ENCODE peak calls at places on chromosomes 16 and 17, in eight cellular contexts. One of them, this sample, is unnamed.

GRCh38 chr17:45440161-45440859 is 7.6 kb upstream of the ARHGAP27 start:
- DNase-seq in A549: no peak
- DNase-seq in tibial nerve: no peak
- DNase-seq in GM12878: no peak
- DNase-seq in sigmoid colon: peak
- DNase-seq in lower leg skin: no peak
- DNase-seq in endothelial cell of umbilical vein: peak
- DNase-seq in adrenal gland: no peak
- DNase-seq in this sample: no peak

GRCh38 chr16:30924086-30924714 is 828 bp downstream of the FBXL19 start:
- DNase-seq in adrenal gland: no peak
- DNase-seq in tibial nerve: no peak
- DNase-seq in lower leg skin: no peak
- DNase-seq in endothelial cell of umbilical vein: no peak
- DNase-seq in A549: no peak
- DNase-seq in GM12878: no peak
- DNase-seq in sigmoid colon: no peak
- DNase-seq in this sample: no peak

GRCh38 chr17:51819341-51819740 is 339.2 kb downstream of the CA10 start:
- DNase-seq in A549: no peak
- DNase-seq in sigmoid colon: no peak
- DNase-seq in GM12878: no peak
- DNase-seq in endothelial cell of umbilical vein: no peak
- DNase-seq in adrenal gland: no peak
- DNase-seq in tibial nerve: no peak
- DNase-seq in lower leg skin: no peak
- DNase-seq in this sample: no peak

GRCh38 chr17:75205037-75205792 is at the start of gene NUP85:
- DNase-seq in tibial nerve: peak
- DNase-seq in GM12878: peak
- DNase-seq in lower leg skin: peak
- DNase-seq in adrenal gland: peak
- DNase-seq in sigmoid colon: peak
- DNase-seq in endothelial cell of umbilical vein: peak
- DNase-seq in A549: peak
- DNase-seq in this sample: peak

GRCh38 chr17:28545141-28545503 is 7.3 kb downstream of the UNC119 start:
- DNase-seq in A549: no peak
- DNase-seq in endothelial cell of umbilical vein: no peak
- DNase-seq in lower leg skin: no peak
- DNase-seq in adrenal gland: no peak
- DNase-seq in sigmoid colon: no peak
- DNase-seq in GM12878: no peak
- DNase-seq in tibial nerve: no peak
- DNase-seq in this sample: no peak

GRCh38 chr16:20740007-20740883 is 1.4 kb downstream of the THUMPD1 start:
- DNase-seq in adrenal gland: peak
- DNase-seq in lower leg skin: no peak
- DNase-seq in sigmoid colon: no peak
- DNase-seq in GM12878: no peak
- DNase-seq in A549: peak
- DNase-seq in tibial nerve: no peak
- DNase-seq in endothelial cell of umbilical vein: peak
- DNase-seq in this sample: peak

GRCh38 chr17:68771867-68772515 is 170.8 kb upstream of the FAM20A start:
- DNase-seq in sigmoid colon: no peak
- DNase-seq in A549: peak
- DNase-seq in lower leg skin: no peak
- DNase-seq in GM12878: no peak
- DNase-seq in tibial nerve: peak
- DNase-seq in endothelial cell of umbilical vein: peak
- DNase-seq in adrenal gland: no peak
- DNase-seq in this sample: peak

GRCh38 chr17:40980594-40980993 is 3.5 kb downstream of the KRT40 start:
- DNase-seq in sigmoid colon: no peak
- DNase-seq in endothelial cell of umbilical vein: no peak
- DNase-seq in tibial nerve: no peak
- DNase-seq in GM12878: no peak
- DNase-seq in A549: no peak
- DNase-seq in lower leg skin: no peak
- DNase-seq in adrenal gland: peak
- DNase-seq in this sample: no peak

GRCh38 chr17:70207184-70207583 is 37.9 kb downstream of the KCNJ2 start:
- DNase-seq in tibial nerve: no peak
- DNase-seq in A549: no peak
- DNase-seq in sigmoid colon: no peak
- DNase-seq in lower leg skin: no peak
- DNase-seq in GM12878: no peak
- DNase-seq in endothelial cell of umbilical vein: no peak
- DNase-seq in adrenal gland: no peak
- DNase-seq in this sample: no peak

GRCh38 chr16:62549875-62550274 is 513.6 kb upstream of the CDH8 start:
- DNase-seq in A549: no peak
- DNase-seq in endothelial cell of umbilical vein: no peak
- DNase-seq in adrenal gland: no peak
- DNase-seq in sigmoid colon: no peak
- DNase-seq in GM12878: no peak
- DNase-seq in lower leg skin: no peak
- DNase-seq in tibial nerve: no peak
- DNase-seq in this sample: no peak

GRCh38 chr17:39754958-39755549 is 17.3 kb downstream of the GRB7 start:
- DNase-seq in lower leg skin: peak
- DNase-seq in sigmoid colon: peak
- DNase-seq in A549: no peak
- DNase-seq in adrenal gland: no peak
- DNase-seq in tibial nerve: peak
- DNase-seq in endothelial cell of umbilical vein: no peak
- DNase-seq in GM12878: no peak
- DNase-seq in this sample: no peak

GRCh38 chr17:64777413-64778101 is 115.5 kb upstream of the SMURF2 start:
- DNase-seq in GM12878: no peak
- DNase-seq in lower leg skin: peak
- DNase-seq in adrenal gland: peak
- DNase-seq in A549: no peak
- DNase-seq in sigmoid colon: peak
- DNase-seq in tibial nerve: no peak
- DNase-seq in endothelial cell of umbilical vein: no peak
- DNase-seq in this sample: no peak

GRCh38 chr16:80144191-80144590 is 396.6 kb upstream of the DYNLRB2 start:
- DNase-seq in endothelial cell of umbilical vein: no peak
- DNase-seq in A549: no peak
- DNase-seq in sigmoid colon: no peak
- DNase-seq in tibial nerve: no peak
- DNase-seq in GM12878: peak
- DNase-seq in lower leg skin: peak
- DNase-seq in adrenal gland: no peak
- DNase-seq in this sample: no peak

GRCh38 chr16:54331241-54332002 is 44.8 kb upstream of the IRX3 start:
- DNase-seq in sigmoid colon: peak
- DNase-seq in adrenal gland: no peak
- DNase-seq in tibial nerve: no peak
- DNase-seq in lower leg skin: no peak
- DNase-seq in GM12878: no peak
- DNase-seq in A549: no peak
- DNase-seq in endothelial cell of umbilical vein: no peak
- DNase-seq in this sample: no peak

GRCh38 chr16:30116291-30117207 is 3.2 kb upstream of the GDPD3 start:
- DNase-seq in adrenal gland: no peak
- DNase-seq in tibial nerve: no peak
- DNase-seq in A549: no peak
- DNase-seq in sigmoid colon: no peak
- DNase-seq in endothelial cell of umbilical vein: no peak
- DNase-seq in GM12878: no peak
- DNase-seq in lower leg skin: no peak
- DNase-seq in this sample: no peak

GRCh38 chr17:75535119-75535537 is 9.6 kb downstream of the LLGL2 start:
- DNase-seq in adrenal gland: no peak
- DNase-seq in lower leg skin: no peak
- DNase-seq in endothelial cell of umbilical vein: no peak
- DNase-seq in GM12878: peak
- DNase-seq in A549: no peak
- DNase-seq in tibial nerve: no peak
- DNase-seq in sigmoid colon: no peak
- DNase-seq in this sample: peak

GRCh38 chr17:64425191-64425590 is 23.7 kb upstream of the MILR1 start:
- DNase-seq in endothelial cell of umbilical vein: no peak
- DNase-seq in A549: no peak
- DNase-seq in lower leg skin: no peak
- DNase-seq in GM12878: no peak
- DNase-seq in adrenal gland: no peak
- DNase-seq in tibial nerve: no peak
- DNase-seq in sigmoid colon: no peak
- DNase-seq in this sample: no peak

GRCh38 chr17:75059369-75060345 is 12.6 kb downstream of the KCTD2 start:
- DNase-seq in lower leg skin: no peak
- DNase-seq in GM12878: no peak
- DNase-seq in endothelial cell of umbilical vein: peak
- DNase-seq in A549: no peak
- DNase-seq in adrenal gland: no peak
- DNase-seq in tibial nerve: peak
- DNase-seq in sigmoid colon: peak
- DNase-seq in this sample: peak

GRCh38 chr17:17724307-17724921 is 43.2 kb downstream of the RAI1 start:
- DNase-seq in A549: no peak
- DNase-seq in adrenal gland: peak
- DNase-seq in sigmoid colon: no peak
- DNase-seq in tibial nerve: no peak
- DNase-seq in lower leg skin: no peak
- DNase-seq in GM12878: no peak
- DNase-seq in endothelial cell of umbilical vein: peak
- DNase-seq in this sample: no peak

GRCh38 chr16:48448799-48449481 is 63.7 kb upstream of the SIAH1 start:
- DNase-seq in sigmoid colon: peak
- DNase-seq in A549: no peak
- DNase-seq in tibial nerve: no peak
- DNase-seq in endothelial cell of umbilical vein: no peak
- DNase-seq in lower leg skin: no peak
- DNase-seq in GM12878: no peak
- DNase-seq in adrenal gland: no peak
- DNase-seq in this sample: no peak

GRCh38 chr17:79942591-79943353 is 92.9 kb downstream of the TBC1D16 start:
- DNase-seq in A549: no peak
- DNase-seq in sigmoid colon: peak
- DNase-seq in adrenal gland: peak
- DNase-seq in lower leg skin: peak
- DNase-seq in endothelial cell of umbilical vein: peak
- DNase-seq in GM12878: no peak
- DNase-seq in tibial nerve: no peak
- DNase-seq in this sample: no peak

GRCh38 chr16:27235055-27235937 is 32.0 kb downstream of the KDM8 start:
- DNase-seq in A549: peak
- DNase-seq in endothelial cell of umbilical vein: peak
- DNase-seq in lower leg skin: peak
- DNase-seq in GM12878: peak
- DNase-seq in adrenal gland: peak
- DNase-seq in sigmoid colon: peak
- DNase-seq in tibial nerve: peak
- DNase-seq in this sample: peak

GRCh38 chr17:29069526-29070041 is 26.6 kb downstream of the PIPOX start:
- DNase-seq in tibial nerve: no peak
- DNase-seq in endothelial cell of umbilical vein: peak
- DNase-seq in GM12878: no peak
- DNase-seq in A549: no peak
- DNase-seq in lower leg skin: no peak
- DNase-seq in sigmoid colon: no peak
- DNase-seq in adrenal gland: no peak
- DNase-seq in this sample: peak

GRCh38 chr16:13419589-13419988 is 500.4 kb upstream of the ERCC4 start:
- DNase-seq in adrenal gland: no peak
- DNase-seq in tibial nerve: no peak
- DNase-seq in sigmoid colon: no peak
- DNase-seq in A549: no peak
- DNase-seq in lower leg skin: no peak
- DNase-seq in GM12878: no peak
- DNase-seq in endothelial cell of umbilical vein: no peak
- DNase-seq in this sample: no peak

GRCh38 chr16:84820771-84821170 is 986 bp downstream of the CRISPLD2 start:
- DNase-seq in GM12878: no peak
- DNase-seq in tibial nerve: no peak
- DNase-seq in endothelial cell of umbilical vein: no peak
- DNase-seq in sigmoid colon: peak
- DNase-seq in adrenal gland: no peak
- DNase-seq in lower leg skin: no peak
- DNase-seq in A549: no peak
- DNase-seq in this sample: no peak

GRCh38 chr16:81956213-81956948 is 54.9 kb downstream of the SDR42E1 start:
- DNase-seq in adrenal gland: no peak
- DNase-seq in endothelial cell of umbilical vein: no peak
- DNase-seq in A549: no peak
- DNase-seq in sigmoid colon: no peak
- DNase-seq in lower leg skin: no peak
- DNase-seq in tibial nerve: no peak
- DNase-seq in GM12878: no peak
- DNase-seq in this sample: no peak
- TF ChIP-seq POLR2A in adrenal gland: no peak
- TF ChIP-seq POLR2A in endothelial cell of umbilical vein: no peak
- TF ChIP-seq POLR2A in A549: no peak
- TF ChIP-seq POLR2A in sigmoid colon: no peak
- TF ChIP-seq POLR2A in lower leg skin: no peak
- TF ChIP-seq POLR2A in tibial nerve: no peak
- TF ChIP-seq POLR2A in GM12878: no peak
- TF ChIP-seq POLR2A in this sample: no peak

DNA sequence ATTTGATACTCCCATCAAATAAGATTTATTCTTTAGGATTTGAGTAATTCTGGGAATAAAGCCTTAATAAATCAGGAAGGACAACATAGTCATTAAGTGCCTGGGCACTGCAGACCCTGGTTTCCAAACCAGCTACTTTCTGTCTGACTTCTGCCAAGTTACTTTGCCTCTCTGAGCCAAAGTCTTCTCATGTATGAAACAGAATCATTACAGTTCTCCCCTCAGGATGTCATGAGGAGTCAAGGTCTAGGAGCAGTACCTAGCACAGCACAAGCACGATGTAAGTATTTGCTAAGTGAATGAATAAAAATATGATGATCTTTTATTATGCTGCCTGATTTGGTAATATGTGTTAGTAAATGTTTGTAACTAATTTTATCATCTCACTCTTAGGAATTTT is 30.4 kb upstream of the HEATR6 start:
- DNase-seq in A549: no peak
- DNase-seq in adrenal gland: no peak
- DNase-seq in lower leg skin: no peak
- DNase-seq in tibial nerve: no peak
- DNase-seq in sigmoid colon: no peak
- DNase-seq in GM12878: no peak
- DNase-seq in endothelial cell of umbilical vein: no peak
- DNase-seq in this sample: no peak
- TF ChIP-seq POLR2A in A549: no peak
- TF ChIP-seq POLR2A in adrenal gland: no peak
- TF ChIP-seq POLR2A in lower leg skin: no peak
- TF ChIP-seq POLR2A in tibial nerve: no peak
- TF ChIP-seq POLR2A in sigmoid colon: no peak
- TF ChIP-seq POLR2A in GM12878: no peak
- TF ChIP-seq POLR2A in endothelial cell of umbilical vein: no peak
- TF ChIP-seq POLR2A in this sample: no peak

GRCh38 chr17:50396261-50397110 is 837 bp downstream of the LRRC59 start:
- DNase-seq in GM12878: no peak
- DNase-seq in lower leg skin: peak
- DNase-seq in A549: peak
- DNase-seq in adrenal gland: peak
- DNase-seq in tibial nerve: peak
- DNase-seq in sigmoid colon: peak
- DNase-seq in endothelial cell of umbilical vein: peak
- DNase-seq in this sample: peak
- TF ChIP-seq POLR2A in GM12878: peak
- TF ChIP-seq POLR2A in lower leg skin: no peak
- TF ChIP-seq POLR2A in A549: no peak
- TF ChIP-seq POLR2A in adrenal gland: peak
- TF ChIP-seq POLR2A in tibial nerve: no peak
- TF ChIP-seq POLR2A in sigmoid colon: no peak
- TF ChIP-seq POLR2A in endothelial cell of umbilical vein: no peak
- TF ChIP-seq POLR2A in this sample: no peak

GRCh38 chr16:1828645-1829410 is 1.8 kb downstream of the FAHD1 start:
- DNase-seq in GM12878: no peak
- DNase-seq in A549: no peak
- DNase-seq in sigmoid colon: no peak
- DNase-seq in adrenal gland: no peak
- DNase-seq in endothelial cell of umbilical vein: no peak
- DNase-seq in lower leg skin: no peak
- DNase-seq in tibial nerve: no peak
- DNase-seq in this sample: no peak
- TF ChIP-seq POLR2A in GM12878: no peak
- TF ChIP-seq POLR2A in A549: no peak
- TF ChIP-seq POLR2A in sigmoid colon: no peak
- TF ChIP-seq POLR2A in adrenal gland: no peak
- TF ChIP-seq POLR2A in endothelial cell of umbilical vein: no peak
- TF ChIP-seq POLR2A in lower leg skin: no peak
- TF ChIP-seq POLR2A in tibial nerve: no peak
- TF ChIP-seq POLR2A in this sample: no peak